ENCODE peak calls at places on chromosomes 5 and 9, in four cellular contexts. J, O, H and P are unnamed samples.

GRCh38 chr9:134189167-134189474 is 24.8 kb upstream of the RNU6ATAC start:
- DNase-seq in O (no peak), J (no peak), H (no peak), P (no peak)

GRCh38 chr5:4082966-4083564 is 487.4 kb downstream of the IRX1 start:
- DNase-seq in J (no peak), H (no peak), O (no peak), P (peak)

GRCh38 chr5:93831449-93831848 is 90.0 kb upstream of the POU5F2 start:
- DNase-seq in H (peak), O (peak), J (peak), P (peak)

GRCh38 chr5:76685598-76686169 is 30.2 kb upstream of the F2R start:
- DNase-seq in J (no peak), H (no peak), O (peak), P (no peak)

GRCh38 chr5:56515011-56515410 is 281.9 kb upstream of the ANKRD55 start:
- DNase-seq in O (no peak), J (no peak), H (no peak), P (no peak)

GRCh38 chr5:652023-652515 is 39.9 kb downstream of the CEP72 start:
- DNase-seq in O (no peak), J (no peak), H (no peak), P (no peak)

GRCh38 chr5:33725846-33726245 is 165.9 kb downstream of the ADAMTS12 start:
- DNase-seq in O (peak), J (peak), H (peak), P (no peak)

GRCh38 chr9:79641055-79641454 is 69.3 kb downstream of the TLE4 start:
- DNase-seq in J (no peak), H (no peak), O (no peak), P (no peak)

GRCh38 chr9:34337404-34337803 is 8.0 kb downstream of the NUDT2 start:
- DNase-seq in O (no peak), J (no peak), H (no peak), P (no peak)

GRCh38 chr5:57671371-57671770 is 188.8 kb upstream of the ACTBL2 start:
- DNase-seq in O (no peak), J (no peak), H (no peak), P (no peak)

GRCh38 chr5:9283021-9283420 is 262.9 kb downstream of the SEMA5A start:
- DNase-seq in H (no peak), J (no peak), O (peak), P (no peak)

GRCh38 chr5:107456281-107456715 is 214.4 kb downstream of the EFNA5 start:
- DNase-seq in H (no peak), J (no peak), O (no peak), P (no peak)

GRCh38 chr5:73135429-73136276 is 15.3 kb downstream of the TMEM171 start:
- DNase-seq in J (peak), H (no peak), O (peak), P (no peak)

GRCh38 chr5:40904205-40904993 is 4.9 kb upstream of the C7 start:
- DNase-seq in J (peak), H (peak), O (peak), P (peak)